ENCODE peak calls at places on chromosomes 13 and 19, in four cellular contexts. G is neural progenitor cell, I is body of pancreas, V is right lobe of liver. J is an unnamed sample.

GRCh38 chr19:1170938-1171754 is 2.9 kb downstream of the SBNO2 start:
- DNase-seq in G (peak; percentile 40), I (peak; percentile 39), V (no peak), J (peak; percentile 57)

GRCh38 chr13:108084840-108085239 is 130.5 kb downstream of the LIG4 start:
- DNase-seq in G (no peak), I (no peak), V (no peak), J (no peak)

GRCh38 chr19:43638214-43638990 is 1.2 kb downstream of the CADM4 start:
- DNase-seq in G (no peak), I (no peak), V (no peak), J (no peak)

GRCh38 chr13:113625965-113626661 is 31.9 kb downstream of the ATP4B start:
- DNase-seq in G (no peak), I (no peak), V (no peak), J (peak; percentile 34)

GRCh38 chr19:19568802-19569756 is 31.0 kb downstream of the CILP2 start:
- DNase-seq in G (no peak), I (no peak), V (no peak), J (no peak)

GRCh38 chr19:33467851-33468250 is 53.7 kb downstream of the PEPD start:
- DNase-seq in G (no peak), I (no peak), V (peak; percentile 34), J (no peak)

GRCh38 chr19:5478925-5479588 is 23.8 kb downstream of the ZNRF4 start:
- DNase-seq in G (no peak), I (no peak), V (no peak), J (no peak)

GRCh38 chr19:4206818-4207484 is 22.4 kb upstream of the EBI3 start:
- DNase-seq in G (no peak), I (no peak), V (no peak), J (no peak)

GRCh38 chr13:73549717-73550116 is 490.9 kb downstream of the KLF5 start:
- DNase-seq in G (no peak), I (no peak), V (no peak), J (no peak)

GRCh38 chr13:71374471-71375041 is 492.4 kb downstream of the DACH1 start:
- DNase-seq in G (peak; percentile 17), I (no peak), V (no peak), J (no peak)

GRCh38 chr13:29924482-29924884 is 74.1 kb upstream of the UBL3 start:
- DNase-seq in G (no peak), I (peak; percentile 23), V (no peak), J (no peak)

GRCh38 chr19:33497151-33497777 is 24.3 kb downstream of the PEPD start:
- DNase-seq in G (no peak), I (no peak), V (no peak), J (peak; percentile 34)

GRCh38 chr19:35318679-35319448 is 10.1 kb upstream of the CD22 start:
- DNase-seq in G (no peak), I (peak; percentile 39), V (peak; percentile 67), J (peak; percentile 86)

GRCh38 chr13:36101157-36101556 is 30.0 kb downstream of the DCLK1 start:
- DNase-seq in G (no peak), I (no peak), V (no peak), J (no peak)

GRCh38 chr19:15812059-15812722 is 3.3 kb downstream of the OR10H1 start:
- DNase-seq in G (no peak), I (no peak), V (peak; percentile 53), J (no peak)

GRCh38 chr19:18464646-18465045 is 26.7 kb upstream of the ISYNA1 start:
- DNase-seq in G (no peak), I (peak; percentile 87), V (peak; percentile 95), J (no peak)

GRCh38 chr19:46373573-46374359 is 26.9 kb downstream of the PPP5C start:
- DNase-seq in G (peak; percentile 70), I (peak; percentile 99), V (peak; percentile 95), J (peak; percentile 99)

GRCh38 chr13:38680912-38681311 is 6.0 kb upstream of the FREM2 start:
- DNase-seq in G (no peak), I (no peak), V (no peak), J (no peak)

GRCh38 chr19:33727331-33728028 is 69.2 kb upstream of the KCTD15 start:
- DNase-seq in G (no peak), I (peak; percentile 48), V (no peak), J (no peak)

GRCh38 chr13:112575680-112576079 is 12.3 kb downstream of the TUBGCP3 start:
- DNase-seq in G (no peak), I (peak; percentile 23), V (no peak), J (no peak)

GRCh38 chr13:85316501-85316900 is 482.7 kb downstream of the SLITRK6 start:
- DNase-seq in G (no peak), I (no peak), V (no peak), J (no peak)

GRCh38 chr13:37097008-37097579 is 8.4 kb downstream of the CSNK1A1L start:
- DNase-seq in G (no peak), I (no peak), V (no peak), J (no peak)

GRCh38 chr13:107847406-107847805 is 367.9 kb downstream of the LIG4 start:
- DNase-seq in G (peak; percentile 63), I (no peak), V (no peak), J (no peak)

GRCh38 chr13:28819046-28819747 is 942 bp upstream of the MTUS2 start:
- DNase-seq in G (peak; percentile 68), I (peak; percentile 16), V (no peak), J (no peak)
- H3K4me3 ChIP-seq in G (peak overlapping the region; percentile 55), I (no peak overlapping the region), V (peak overlapping the region; percentile 38), J (no peak overlapping the region)

GRCh38 chr13:81078048-81078447 is 737.1 kb upstream of the SPRY2 start:
- DNase-seq in G (no peak), I (no peak), V (no peak), J (no peak)
- TF ChIP-seq CTCF in G (no peak), I (no peak), V (no peak), J (no peak)

GRCh38 chr19:3041756-3042517 is 12.9 kb upstream of the TLE2 start:
- DNase-seq in G (peak; percentile 56), I (no peak), V (no peak), J (no peak)
- H3K4me3 ChIP-seq in G (peak overlapping the region; percentile 31), I (no peak overlapping the region), V (no peak overlapping the region), J (no peak overlapping the region)

DNA sequence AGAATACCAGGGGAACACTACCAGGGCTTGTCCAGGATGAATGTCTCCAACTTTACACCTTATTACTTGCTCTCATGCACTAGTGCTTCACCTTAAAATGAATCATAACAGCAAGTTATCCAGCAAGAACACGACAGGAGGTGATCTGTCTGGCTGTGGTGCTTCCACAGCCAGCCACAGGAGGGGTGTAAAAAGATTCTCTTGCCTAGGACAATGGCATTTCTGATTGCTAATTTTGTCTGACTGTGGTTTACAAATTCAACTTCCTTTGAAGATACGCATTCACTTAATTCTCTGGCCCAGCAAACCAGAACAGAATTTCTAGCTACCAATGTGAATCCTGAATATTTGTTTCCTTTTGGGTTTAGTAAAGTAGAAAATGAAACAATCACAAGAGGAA is 23.1 kb upstream of the COG3 start:
- DNase-seq in G (no peak), I (no peak), V (peak; percentile 47), J (no peak)
- TF ChIP-seq CTCF in G (no peak), I (no peak), V (peak; percentile 29), J (no peak)

J was measured in RWPE2.